ENCODE peak calls at places on chromosome 11, in seven cellular contexts. S is aorta, M is H1, X is right atrium auricular region, A is MM.1S, C is neuronal stem cell, W is mammary epithelial cell. D is an unnamed sample. For H3K36me3 and H3K4me1, the result is how much of the 10 kb centered on the place peaks cover.

GRCh38 chr11:46936138-46937110 is at the start of gene CSTPP1:
- DNase-seq in W (peak), A (peak), X (peak), S (peak), M (peak), C (peak), D (peak)

GRCh38 chr11:128553662-128554392 is 33.5 kb downstream of the ETS1 start:
- DNase-seq in S (no peak), M (no peak), A (no peak), W (no peak), X (no peak), C (no peak), D (peak)

GRCh38 chr11:122803306-122803705 is 35.0 kb upstream of the CRTAM start:
- DNase-seq in M (no peak), A (no peak), W (peak), C (no peak), X (no peak), S (no peak), D (no peak)

GRCh38 chr11:27431808-27432207 is 40.8 kb downstream of the LGR4 start:
- DNase-seq in M (no peak), W (no peak), X (no peak), S (no peak), C (no peak), A (no peak), D (no peak)

GRCh38 chr11:71301858-71302533 is 49.6 kb upstream of the SHANK2 start:
- DNase-seq in S (no peak), W (no peak), M (no peak), X (peak), C (no peak), A (no peak), D (no peak)

GRCh38 chr11:1826552-1827094 is 8.2 kb upstream of the SYT8 start:
- DNase-seq in W (peak), M (no peak), A (no peak), C (no peak), S (peak), X (no peak), D (peak)

GRCh38 chr11:2298795-2299747 is 2.6 kb downstream of the C11orf21 start:
- DNase-seq in M (peak), C (peak), X (peak), A (no peak), W (peak), S (peak), D (no peak)

GRCh38 chr11:28009383-28009782 is 98.6 kb downstream of the KIF18A start:
- DNase-seq in W (peak), M (no peak), X (no peak), A (no peak), C (no peak), S (no peak), D (no peak)

GRCh38 chr11:106961518-106961917 is 56.8 kb downstream of the GUCY1A2 start:
- DNase-seq in X (no peak), M (no peak), W (peak), S (no peak), C (no peak), A (no peak), D (peak)

GRCh38 chr11:125337836-125338235 is 158.2 kb downstream of the FEZ1 start:
- DNase-seq in W (no peak), A (no peak), S (peak), M (no peak), X (no peak), C (no peak), D (no peak)

GRCh38 chr11:2213384-2213842 is 41.8 kb upstream of the TH start:
- DNase-seq in X (peak), M (no peak), S (peak), C (no peak), A (no peak), W (no peak), D (no peak)

GRCh38 chr11:132168326-132168725 is 797.9 kb downstream of the NTM start:
- DNase-seq in W (no peak), M (no peak), S (no peak), C (no peak), A (no peak), X (no peak), D (no peak)

GRCh38 chr11:70463478-70464255 is 65.3 kb downstream of the CTTN start:
- DNase-seq in X (no peak), S (peak), W (no peak), C (no peak), A (no peak), M (no peak), D (no peak)

GRCh38 chr11:112285918-112286317 is 25.3 kb upstream of the PLET1 start:
- DNase-seq in C (no peak), M (no peak), W (no peak), X (no peak), S (no peak), A (no peak), D (no peak)

GRCh38 chr11:46446343-46446751 is 54.8 kb upstream of the CHRM4 start:
- DNase-seq in C (no peak), M (no peak), S (no peak), A (no peak), W (no peak), X (no peak), D (no peak)

GRCh38 chr11:3014314-3014938 is 22.3 kb upstream of the NAP1L4 start:
- DNase-seq in S (peak), A (no peak), W (no peak), X (no peak), M (no peak), C (no peak), D (no peak)

GRCh38 chr11:115364892-115365291 is 139.3 kb downstream of the CADM1 start:
- DNase-seq in M (no peak), X (no peak), W (no peak), C (no peak), S (no peak), A (no peak), D (no peak)

GRCh38 chr11:47946682-47947575 is 33.4 kb upstream of the PTPRJ start:
- DNase-seq in C (no peak), S (peak), X (peak), W (peak), M (no peak), A (no peak), D (peak)

GRCh38 chr11:76806608-76807205 is 23.6 kb downstream of the TSKU start:
- DNase-seq in A (no peak), C (no peak), X (peak), S (no peak), M (no peak), W (no peak), D (no peak)

GRCh38 chr11:107731911-107732310 is 20.1 kb upstream of the SLN start:
- DNase-seq in C (no peak), S (no peak), A (no peak), X (no peak), W (no peak), M (no peak), D (no peak)

GRCh38 chr11:78078218-78079167 is 1.2 kb downstream of the NDUFC2 start:
- DNase-seq in C (no peak), A (no peak), X (no peak), S (no peak), W (no peak), M (no peak), D (no peak)

DNA sequence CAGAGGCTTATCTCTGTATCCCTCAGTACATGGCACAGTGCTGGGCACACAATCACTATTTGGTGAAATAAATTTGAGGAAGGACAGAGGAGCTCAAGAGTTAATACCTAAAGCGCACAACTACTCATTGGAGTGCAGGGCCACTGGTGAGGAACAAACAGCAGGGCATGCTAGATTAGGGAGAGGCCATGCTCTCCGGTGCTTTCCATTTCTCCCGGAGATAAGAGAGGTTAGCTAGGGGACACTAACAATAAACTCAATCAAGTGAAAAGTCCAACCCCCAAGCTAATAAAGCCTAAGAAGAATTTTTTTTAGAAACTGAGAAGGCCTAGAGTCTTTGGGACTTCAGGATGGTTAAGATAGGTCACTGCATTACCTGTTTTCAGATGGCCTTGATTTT is 29.1 kb downstream of the NFRKB start:
- DNase-seq in S (no peak), A (no peak), M (no peak), W (no peak), X (no peak), C (no peak), D (no peak)
- H3K36me3 ChIP-seq in S (under half), A (under half), M (half or more), W (under half), X (half or more), C (half or more), D (under half)

DNA sequence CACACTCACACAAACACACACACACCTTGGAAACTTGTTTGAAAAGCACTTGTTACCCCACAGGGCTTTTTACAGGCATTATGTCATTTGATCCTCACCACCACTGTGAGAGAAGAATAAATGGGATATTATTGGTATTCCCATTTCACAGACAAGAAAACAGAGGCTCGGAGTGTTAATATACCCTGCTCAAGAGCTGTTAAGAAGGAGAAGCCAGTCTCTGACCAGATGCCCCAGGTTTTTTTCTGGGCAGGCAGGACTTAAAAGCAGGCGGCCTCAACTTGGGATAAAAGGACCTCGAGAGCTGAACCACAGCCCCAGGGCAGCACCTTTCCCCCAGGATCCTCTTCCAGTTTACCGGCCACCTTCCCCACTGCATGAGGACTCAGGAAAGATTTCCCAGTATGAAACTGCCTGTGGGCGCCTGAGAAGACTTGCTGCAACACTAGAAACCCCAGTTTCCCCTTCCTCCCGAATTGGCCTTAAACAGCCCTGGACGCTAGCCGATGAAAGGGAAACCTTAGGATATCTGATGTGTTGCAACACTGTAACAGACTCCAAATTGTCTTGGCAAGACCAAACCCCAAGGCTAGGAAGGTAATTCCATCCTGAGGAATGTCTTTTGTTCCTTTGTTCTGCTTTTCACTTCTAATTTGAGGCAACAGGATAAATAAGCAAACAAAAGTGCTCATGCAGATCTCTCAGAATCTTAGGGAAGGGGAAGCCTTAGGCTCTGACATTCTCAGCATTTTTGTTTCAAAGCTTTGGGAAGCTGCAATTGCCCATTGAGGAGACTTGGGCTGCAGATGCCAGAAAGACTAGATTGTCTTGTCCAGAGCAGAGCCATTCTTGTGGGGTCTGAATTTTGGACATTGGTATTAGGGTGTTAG is 173.5 kb downstream of the TRIM29 start:
- DNase-seq in S (no peak), W (peak), A (no peak), X (no peak), C (peak), M (peak), D (no peak)
- H3K27ac ChIP-seq in S (no peak), W (no peak), A (no peak), X (no peak), C (peak), M (peak), D (no peak)

GRCh38 chr11:19393119-19393518 is 152.4 kb upstream of the E2F8 start:
- DNase-seq in X (peak), C (no peak), M (no peak), W (no peak), A (no peak), S (no peak), D (no peak)

GRCh38 chr11:19392321-19392720 is 151.6 kb upstream of the E2F8 start:
- DNase-seq in C (no peak), M (no peak), S (no peak), X (no peak), W (no peak), A (no peak), D (no peak)

GRCh38 chr11:19393941-19394340 is 153.2 kb upstream of the E2F8 start:
- DNase-seq in S (no peak), M (no peak), C (no peak), X (peak), W (no peak), A (no peak), D (no peak)

GRCh38 chr11:19394525-19395016 is 153.8 kb upstream of the E2F8 start:
- DNase-seq in S (no peak), A (no peak), X (peak), W (no peak), C (no peak), M (no peak), D (no peak)

DNA sequence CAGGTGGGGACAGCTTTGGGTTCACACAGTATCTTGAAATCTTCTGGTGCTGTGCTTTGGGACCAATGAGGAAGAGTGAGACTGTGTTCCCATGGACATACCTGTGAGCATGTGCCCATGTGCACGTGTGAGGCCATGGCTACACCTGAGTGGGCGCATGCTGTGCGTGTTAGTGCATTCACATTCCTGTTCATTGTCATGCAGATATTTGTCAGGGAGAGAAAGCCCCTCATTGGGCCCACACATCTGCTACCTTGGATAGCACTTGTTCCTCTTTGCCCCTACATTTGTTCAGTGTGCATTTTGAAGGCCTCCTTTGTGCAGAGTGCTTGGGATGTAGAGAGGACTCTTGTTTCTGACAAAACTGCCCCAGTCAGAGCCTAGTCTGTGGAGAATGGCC is 154.3 kb upstream of the E2F8 start:
- DNase-seq in A (no peak), S (no peak), C (no peak), M (no peak), W (no peak), X (peak), D (no peak)
- H3K4me1 ChIP-seq in A (under half), S (under half), C (under half), M (under half), W (under half), X (under half), D (under half)

GRCh38 chr11:133922078-133922870 is 34.5 kb downstream of the IGSF9B start:
- DNase-seq in S (no peak), W (no peak), A (no peak), C (no peak), X (no peak), M (no peak), D (no peak)

GRCh38 chr11:133919330-133920108 is 37.2 kb downstream of the IGSF9B start:
- DNase-seq in C (no peak), S (no peak), M (no peak), X (no peak), A (no peak), W (no peak), D (no peak)

GRCh38 chr11:133921026-133921425 is 35.7 kb downstream of the IGSF9B start:
- DNase-seq in X (no peak), M (no peak), C (no peak), S (no peak), A (no peak), W (no peak), D (no peak)

GRCh38 chr11:133920109-133920990 is 36.4 kb downstream of the IGSF9B start:
- DNase-seq in W (no peak), C (no peak), S (no peak), X (no peak), A (no peak), M (no peak), D (no peak)

DNA sequence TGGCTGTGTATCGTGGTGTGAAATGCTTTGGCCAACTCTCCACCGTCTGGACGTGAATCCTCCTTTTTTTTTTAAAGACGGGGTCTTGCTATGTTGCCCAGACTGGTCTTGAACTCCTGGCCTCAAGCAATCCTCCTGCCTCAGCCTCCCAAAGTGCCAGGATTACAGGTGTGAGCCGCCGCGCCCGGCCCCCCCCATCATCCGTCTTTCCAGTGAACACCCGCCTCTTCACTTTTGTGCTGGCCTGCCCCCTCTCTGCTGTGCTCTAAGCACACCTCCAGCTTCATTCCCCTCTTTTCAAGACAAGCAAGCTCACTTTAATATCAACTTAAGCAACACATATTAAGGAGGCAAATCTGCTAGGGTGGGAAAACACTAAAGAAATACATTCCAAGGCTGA is 35.3 kb downstream of the IGSF9B start:
- DNase-seq in A (no peak), X (no peak), C (no peak), W (no peak), M (no peak), S (no peak), D (no peak)
- H3K36me3 ChIP-seq in A (under half), X (half or more), C (under half), W (under half), M (under half), S (under half), D (under half)

DNA sequence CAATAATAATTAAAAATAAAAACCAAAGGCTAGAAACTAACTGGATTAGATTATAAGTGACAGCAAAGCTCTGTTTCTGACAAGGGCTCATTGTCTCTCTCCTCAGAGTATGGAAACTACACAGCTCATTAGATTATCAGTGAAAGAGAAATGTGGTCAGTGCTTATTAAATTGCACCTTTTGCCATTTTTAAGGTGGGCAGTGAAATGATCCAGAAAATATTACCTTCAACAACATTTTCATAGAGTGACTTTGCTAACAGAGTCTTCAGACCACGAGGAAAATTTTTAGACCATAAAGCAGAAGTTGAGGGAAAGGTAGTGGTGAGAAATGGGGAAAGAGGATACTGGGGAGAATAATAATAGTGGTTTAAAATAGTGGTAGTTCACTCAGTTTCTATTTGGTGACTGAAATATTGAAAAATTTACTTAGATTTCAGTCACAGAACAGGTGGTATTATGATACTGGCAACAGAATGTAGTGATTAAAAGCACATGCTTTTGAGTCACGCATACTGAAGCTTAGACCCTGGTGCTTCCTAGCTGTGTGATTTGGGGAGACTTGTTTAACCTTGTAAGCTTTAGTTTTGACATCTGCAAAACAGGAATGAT is 684.0 kb upstream of the CCDC90B start:
- DNase-seq in S (no peak), M (no peak), W (no peak), X (no peak), C (no peak), A (no peak), D (no peak)
- H3K27ac ChIP-seq in S (no peak), M (no peak), W (no peak), X (no peak), C (no peak), A (no peak), D (no peak)

DNA sequence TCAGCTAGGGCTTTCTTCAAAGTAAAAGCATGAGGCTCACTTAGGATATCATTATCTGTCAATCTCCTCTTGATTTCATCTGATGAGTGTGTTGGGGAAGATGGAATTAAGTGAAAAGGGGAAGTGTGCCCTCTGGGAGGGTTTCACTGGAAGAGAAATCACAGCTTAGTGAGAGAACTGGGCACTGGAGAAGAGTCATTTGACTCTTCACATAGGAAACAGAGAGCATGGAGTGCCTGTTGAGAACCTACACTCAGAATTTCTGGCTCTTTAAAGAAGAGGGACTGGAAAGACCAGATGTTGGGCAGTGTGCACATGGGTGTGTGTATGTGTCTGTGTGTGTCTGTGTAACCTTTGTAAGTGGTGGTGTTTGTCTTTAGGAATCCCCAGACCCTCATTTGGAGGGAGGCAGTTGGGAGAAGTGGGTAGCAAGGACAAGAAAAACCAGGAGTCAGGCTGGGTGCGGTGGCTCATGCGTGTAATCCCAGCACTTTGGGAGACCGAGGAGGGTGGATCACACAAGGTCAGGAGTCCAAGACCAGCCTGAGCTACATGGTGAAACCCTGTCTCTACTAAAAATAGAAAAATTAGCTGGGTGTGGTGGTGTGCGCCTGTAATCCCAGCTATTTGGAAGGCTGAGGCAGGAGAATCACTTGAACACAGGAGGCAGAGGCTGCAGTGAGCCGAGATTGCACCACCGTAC is 10.0 kb downstream of the STX3 start:
- DNase-seq in X (no peak), W (no peak), M (no peak), C (no peak), A (no peak), S (no peak), D (no peak)
- H3K4me1 ChIP-seq in X (half or more), W (under half), M (under half), C (under half), A (under half), S (under half), D (under half)